ENCODE peak calls at places on chromosomes 13 and 19, in seven cellular contexts. C, E, V, W, P, T and H are unnamed samples.

GRCh38 chr19:29263305-29264080 is 50.5 kb upstream of the UQCRFS1 start:
- DNase-seq in C (no peak), E (peak; percentile 28), V (no peak), W (peak; percentile 77), P (no peak), T (peak; percentile 44), H (peak; percentile 48)

GRCh38 chr13:51237887-51238286 is 15.7 kb downstream of the FAM124A start:
- DNase-seq in C (no peak), E (no peak), V (no peak), W (no peak), P (no peak), T (no peak), H (no peak)

GRCh38 chr19:32458500-32459123 is 53.0 kb downstream of the DPY19L3 start:
- DNase-seq in C (peak; percentile 19), E (no peak), V (no peak), W (no peak), P (no peak), T (no peak), H (no peak)

GRCh38 chr13:28447206-28447605 is 47.7 kb downstream of the FLT1 start:
- DNase-seq in C (no peak), E (no peak), V (no peak), W (no peak), P (no peak), T (no peak), H (no peak)

GRCh38 chr19:55258476-55258827 is 365 bp downstream of the PPP6R1 start:
- DNase-seq in C (no peak), E (peak; percentile 40), V (no peak), W (peak; percentile 34), P (no peak), T (no peak), H (no peak)

GRCh38 chr19:12784871-12785430 is 6.3 kb upstream of the JUNB start:
- DNase-seq in C (no peak), E (no peak), V (no peak), W (no peak), P (no peak), T (no peak), H (no peak)

GRCh38 chr19:43499042-43499441 is 5.5 kb downstream of the PHLDB3 start:
- DNase-seq in C (no peak), E (no peak), V (no peak), W (no peak), P (no peak), T (no peak), H (no peak)

GRCh38 chr13:29840585-29840984 is 9.8 kb downstream of the UBL3 start:
- DNase-seq in C (no peak), E (no peak), V (no peak), W (no peak), P (no peak), T (no peak), H (no peak)

GRCh38 chr19:35549174-35549788 is 3.9 kb downstream of the TMEM147 start:
- DNase-seq in C (peak; percentile 42), E (peak; percentile 32), V (no peak), W (peak; percentile 65), P (peak; percentile 50), T (peak; percentile 67), H (peak; percentile 35)

GRCh38 chr13:113924184-113924583 is 49.7 kb downstream of the C13orf46 start:
- DNase-seq in C (no peak), E (no peak), V (no peak), W (no peak), P (no peak), T (no peak), H (no peak)

GRCh38 chr19:46866407-46867132 is 5.8 kb downstream of the ARHGAP35 start:
- DNase-seq in C (peak; percentile 66), E (no peak), V (no peak), W (no peak), P (no peak), T (peak; percentile 68), H (no peak)

GRCh38 chr19:41540041-41540695 is 35.8 kb upstream of the CEACAM21 start:
- DNase-seq in C (no peak), E (no peak), V (peak; percentile 30), W (no peak), P (peak; percentile 14), T (no peak), H (no peak)

GRCh38 chr19:55386515-55386947 is 799 bp downstream of the RPL28 start:
- DNase-seq in C (peak; percentile 26), E (no peak), V (no peak), W (no peak), P (peak; percentile 30), T (no peak), H (no peak)

GRCh38 chr19:48696353-48697010 is 711 bp downstream of the FUT2 start:
- DNase-seq in C (no peak), E (no peak), V (no peak), W (peak; percentile 38), P (no peak), T (peak; percentile 31), H (no peak)